ENCODE peak calls at places on chromosome 3, in ten cellular contexts. X, S, O, N, H, I, T, M, G and L are unnamed samples.
A peak's percentile ranks its signal among the peaks of the same experiment; 100 is the strongest.

GRCh38 chr3:129161860-129162271 is 1.0 kb upstream of the ISY1 start:
- DNase-seq in X (no peak), S (peak; percentile 21), O (peak; percentile 40), N (peak; percentile 49), H (no peak), I (no peak), T (no peak), M (peak; percentile 38), G (no peak), L (no peak)

GRCh38 chr3:12392101-12392878 is 92.0 kb upstream of the TSEN2 start:
- DNase-seq in X (no peak), S (no peak), O (no peak), N (no peak), H (no peak), I (peak; percentile 61), T (peak; percentile 18), M (no peak), G (peak; percentile 40), L (no peak)

GRCh38 chr3:31621314-31621713 is 88.6 kb downstream of the STT3B start:
- DNase-seq in X (no peak), S (no peak), O (no peak), N (no peak), H (no peak), I (no peak), T (no peak), M (no peak), G (no peak), L (no peak)

GRCh38 chr3:52232279-52233107 is 6.5 kb downstream of the TWF2 start:
- DNase-seq in X (no peak), S (no peak), O (no peak), N (no peak), H (peak; percentile 44), I (no peak), T (no peak), M (no peak), G (no peak), L (no peak)

GRCh38 chr3:190000861-190001196 is 119.9 kb downstream of the P3H2 start:
- DNase-seq in X (no peak), S (no peak), O (no peak), N (no peak), H (no peak), I (no peak), T (no peak), M (no peak), G (no peak), L (no peak)

GRCh38 chr3:12444582-12445468 is 39.5 kb upstream of the TSEN2 start:
- DNase-seq in X (no peak), S (peak; percentile 67), O (no peak), N (no peak), H (peak; percentile 89), I (peak; percentile 23), T (no peak), M (peak; percentile 59), G (peak; percentile 65), L (no peak)

GRCh38 chr3:41940393-41940792 is 21.5 kb downstream of the ULK4 start:
- DNase-seq in X (no peak), S (no peak), O (no peak), N (no peak), H (no peak), I (no peak), T (no peak), M (no peak), G (no peak), L (no peak)

GRCh38 chr3:94043285-94043684 is 14.9 kb upstream of the STX19 start:
- DNase-seq in X (no peak), S (no peak), O (no peak), N (no peak), H (no peak), I (no peak), T (no peak), M (no peak), G (peak; percentile 2), L (no peak)

GRCh38 chr3:102018544-102018943 is 169.2 kb downstream of the NFKBIZ start:
- DNase-seq in X (no peak), S (no peak), O (peak; percentile 13), N (no peak), H (no peak), I (no peak), T (no peak), M (no peak), G (no peak), L (no peak)

GRCh38 chr3:124965413-124965812 is 30.9 kb upstream of the MUC13 start:
- DNase-seq in X (no peak), S (no peak), O (no peak), N (no peak), H (no peak), I (no peak), T (no peak), M (no peak), G (no peak), L (no peak)

GRCh38 chr3:129260606-129261005 is 11.2 kb downstream of the COPG1 start:
- DNase-seq in X (no peak), S (no peak), O (no peak), N (no peak), H (no peak), I (no peak), T (no peak), M (no peak), G (no peak), L (no peak)

GRCh38 chr3:17986393-17986816 is 244.0 kb upstream of the TBC1D5 start:
- DNase-seq in X (no peak), S (no peak), O (no peak), N (peak; percentile 61), H (no peak), I (no peak), T (no peak), M (peak; percentile 61), G (no peak), L (no peak)

GRCh38 chr3:12939137-12939536 is 97.8 kb upstream of the RPL32 start:
- DNase-seq in X (no peak), S (no peak), O (no peak), N (no peak), H (no peak), I (no peak), T (no peak), M (no peak), G (no peak), L (no peak)

GRCh38 chr3:134030801-134031619 is 1.3 kb upstream of the SLCO2A1 start:
- DNase-seq in X (no peak), S (no peak), O (no peak), N (no peak), H (no peak), I (no peak), T (no peak), M (no peak), G (no peak), L (no peak)

DNA sequence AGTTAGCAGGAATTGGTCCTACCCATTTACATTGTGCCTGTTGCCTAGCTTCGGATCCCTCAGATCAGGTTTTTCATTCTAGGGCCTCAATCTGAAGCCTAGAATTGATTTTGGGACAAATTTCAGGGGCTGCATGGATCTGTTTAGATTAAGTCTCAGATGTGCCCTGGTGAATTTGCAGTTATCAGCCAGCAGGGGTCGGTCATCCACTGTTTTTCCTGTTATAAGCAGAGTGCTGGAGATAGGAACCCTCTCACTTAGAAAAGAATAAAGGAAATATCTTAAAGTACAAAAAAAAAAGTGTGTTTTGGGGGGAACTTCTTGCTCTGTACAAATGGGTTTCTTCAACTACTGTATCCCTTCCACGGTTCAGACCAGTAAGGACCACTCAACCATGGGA is 212.5 kb downstream of the BCHE start:
- DNase-seq in X (no peak), S (peak; percentile 13), O (no peak), N (no peak), H (no peak), I (no peak), T (no peak), M (peak; percentile 7), G (no peak), L (no peak)
- TF ChIP-seq CTCF in X (peak; percentile 13), S (peak; percentile 31), O (no peak), N (peak; percentile 42), H (no peak), I (peak; percentile 35), T (no peak), M (peak; percentile 52), G (peak; percentile 49), L (no peak)

DNA sequence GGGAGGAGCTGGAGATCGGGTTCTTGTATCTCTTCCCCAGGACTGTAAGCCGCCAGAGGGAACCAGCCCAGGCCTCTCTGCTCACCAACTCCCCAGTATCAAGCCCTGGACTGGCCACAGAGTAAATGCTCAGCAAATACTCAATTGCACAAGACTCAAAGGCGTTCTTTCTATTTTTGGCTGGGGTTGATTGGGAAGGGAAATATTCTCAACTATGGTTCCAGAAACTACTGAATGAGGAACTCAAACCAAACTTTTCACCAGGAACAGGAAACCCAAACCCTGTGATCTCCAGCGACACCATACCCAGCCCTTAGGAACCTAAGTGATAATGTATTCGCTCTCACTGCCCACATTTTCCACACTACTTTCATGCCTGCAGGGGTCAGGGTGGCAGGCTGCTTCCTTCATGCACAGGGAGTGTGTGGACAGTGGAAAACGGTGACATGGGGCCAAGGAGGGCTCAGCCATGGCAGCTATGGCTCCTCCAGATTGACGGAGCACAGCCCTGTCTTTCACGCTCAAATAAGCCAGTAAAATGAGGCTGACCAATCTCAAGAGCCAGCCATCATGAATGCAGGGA is 124.7 kb upstream of the RAD18 start:
- DNase-seq in X (no peak), S (peak; percentile 29), O (peak; percentile 36), N (no peak), H (no peak), I (no peak), T (no peak), M (no peak), G (no peak), L (no peak)
- TF ChIP-seq CTCF in X (no peak), S (no peak), O (no peak), N (no peak), H (no peak), I (peak; percentile 7), T (no peak), M (no peak), G (no peak), L (no peak)

GRCh38 chr3:157204431-157204830 is 44.5 kb upstream of the CCNL1 start:
- DNase-seq in X (peak; percentile 29), S (peak; percentile 76), O (no peak), N (no peak), H (no peak), I (peak; percentile 34), T (no peak), M (peak; percentile 53), G (peak; percentile 60), L (peak; percentile 15)
- TF ChIP-seq CTCF in X (peak; percentile 39), S (peak; percentile 52), O (no peak), N (peak; percentile 44), H (no peak), I (no peak), T (peak; percentile 37), M (peak; percentile 24), G (peak; percentile 42), L (peak; percentile 49)

DNA sequence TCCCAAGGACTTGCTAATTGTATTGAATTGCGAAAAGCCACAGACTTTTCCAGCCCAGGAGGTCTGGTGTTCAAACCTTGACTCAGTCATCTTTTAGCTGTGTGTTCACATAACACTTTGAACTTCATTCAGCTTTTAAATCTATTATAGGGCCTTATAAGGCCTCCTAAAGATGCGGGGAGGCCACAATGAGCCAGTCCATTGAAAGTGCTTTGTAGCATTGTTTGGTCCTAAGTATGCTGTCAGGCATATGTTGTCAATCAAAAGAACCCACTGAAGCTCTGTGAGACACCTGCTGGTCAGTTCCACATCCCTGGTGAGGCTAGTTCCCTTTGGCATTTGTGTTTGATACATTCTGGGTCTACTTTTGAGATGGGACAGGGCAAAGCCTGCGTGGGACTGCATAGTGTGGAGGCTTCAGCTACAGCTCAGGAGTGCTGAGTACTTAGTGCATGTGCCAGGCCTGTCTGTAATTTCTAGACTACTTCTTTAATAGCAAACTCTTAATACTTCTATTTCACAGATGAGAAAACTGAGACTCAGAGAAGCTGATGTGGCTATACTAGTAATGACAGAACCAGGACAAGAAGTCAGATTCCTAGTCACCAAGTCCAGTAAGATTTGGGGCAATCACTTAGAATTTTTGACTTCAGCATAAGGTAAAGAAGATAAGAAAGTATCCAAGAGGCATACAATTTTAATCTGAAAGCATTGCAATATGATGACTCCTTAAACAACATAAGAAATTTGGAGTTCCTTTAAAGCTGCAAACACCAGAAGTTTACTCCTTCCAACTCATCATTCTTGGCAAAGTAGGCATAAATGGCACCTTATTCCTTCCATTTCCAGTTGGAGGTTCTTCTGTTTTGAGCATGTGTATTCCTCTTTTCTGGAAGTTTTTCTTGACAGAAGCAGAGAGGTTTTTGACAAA is 213.0 kb downstream of the PDCD6IP start:
- DNase-seq in X (no peak), S (no peak), O (no peak), N (no peak), H (no peak), I (no peak), T (no peak), M (no peak), G (peak; percentile 47), L (no peak)
- TF ChIP-seq CTCF in X (peak; percentile 25), S (no peak), O (no peak), N (peak; percentile 34), H (no peak), I (no peak), T (no peak), M (peak; percentile 21), G (peak; percentile 29), L (no peak)